ENCODE peak calls at places on chromosomes 12 and 14, in eight cellular contexts. R is Daoy, A is AG10803, B is kidney tubule cell, O is nucleus accumbens, Z is NCI-H510A, G is NCI-H748 treated with DMSO at 0.1 percent for 48 hours, F is WTC11. C is an unnamed sample.

GRCh38 chr12:106586803-106587684 is 4.2 kb downstream of the RFX4 start:
- DNase-seq in R (peak; percentile 42), A (no peak), B (peak; percentile 8), O (no peak), Z (no peak), G (no peak), F (peak; percentile 69), C (no peak)

GRCh38 chr12:2959194-2959507 is at the start of gene TEAD4:
- DNase-seq in R (peak; percentile 94), A (peak; percentile 85), B (peak; percentile 90), O (no peak), Z (peak; percentile 58), G (no peak), F (peak; percentile 91), C (peak; percentile 63)

GRCh38 chr14:102086972-102087761 is at the start of gene HSP90AA1:
- DNase-seq in R (peak; percentile 98), A (peak; percentile 88), B (peak; percentile 96), O (peak; percentile 90), Z (peak; percentile 90), G (peak; percentile 89), F (peak; percentile 94), C (peak; percentile 98)

GRCh38 chr12:31590730-31591307 is at the start of gene DENND5B:
- DNase-seq in R (peak; percentile 76), A (peak; percentile 62), B (peak; percentile 68), O (peak; percentile 87), Z (no peak), G (peak; percentile 56), F (peak; percentile 67), C (peak; percentile 89)

GRCh38 chr14:61147898-61148549 is 133.1 kb downstream of the TMEM30B start:
- DNase-seq in R (peak; percentile 95), A (peak; percentile 49), B (peak; percentile 89), O (peak; percentile 64), Z (no peak), G (no peak), F (no peak), C (no peak)

GRCh38 chr12:107580750-107581529 is 104.7 kb upstream of the PWP1 start:
- DNase-seq in R (no peak), A (no peak), B (no peak), O (no peak), Z (no peak), G (no peak), F (peak; percentile 47), C (no peak)

GRCh38 chr14:71187633-71188356 is 280.5 kb downstream of the PCNX1 start:
- DNase-seq in R (no peak), A (no peak), B (no peak), O (no peak), Z (no peak), G (no peak), F (no peak), C (no peak)

GRCh38 chr14:25116607-25117006 is 66.7 kb upstream of the STXBP6 start:
- DNase-seq in R (no peak), A (peak; percentile 50), B (no peak), O (no peak), Z (no peak), G (no peak), F (no peak), C (no peak)

GRCh38 chr14:93923586-93923985 is 3.6 kb upstream of the FAM181A start:
- DNase-seq in R (no peak), A (no peak), B (no peak), O (no peak), Z (peak; percentile 44), G (no peak), F (no peak), C (peak; percentile 71)

GRCh38 chr12:122245553-122245952 is 19.7 kb upstream of the DIABLO start:
- DNase-seq in R (no peak), A (no peak), B (no peak), O (no peak), Z (no peak), G (no peak), F (no peak), C (no peak)

GRCh38 chr14:98226411-98226810 is 1045.6 kb downstream of the BCL11B start:
- DNase-seq in R (no peak), A (no peak), B (no peak), O (no peak), Z (no peak), G (no peak), F (no peak), C (no peak)

GRCh38 chr12:1130571-1130970 is 139.5 kb downstream of the ERC1 start:
- DNase-seq in R (no peak), A (no peak), B (no peak), O (no peak), Z (no peak), G (no peak), F (no peak), C (no peak)

GRCh38 chr12:90999946-91000345 is 4.8 kb downstream of the EPYC start:
- DNase-seq in R (no peak), A (no peak), B (no peak), O (no peak), Z (no peak), G (no peak), F (no peak), C (no peak)

GRCh38 chr14:102304611-102305506 is at the start of gene MOK:
- DNase-seq in R (peak; percentile 100), A (peak; percentile 96), B (peak; percentile 98), O (peak; percentile 96), Z (peak; percentile 84), G (peak; percentile 98), F (peak; percentile 99), C (peak; percentile 98)

GRCh38 chr12:97639702-97640101 is 177.1 kb downstream of the RMST start:
- DNase-seq in R (peak; percentile 32), A (no peak), B (peak; percentile 86), O (no peak), Z (no peak), G (no peak), F (no peak), C (no peak)

GRCh38 chr14:93984987-93985410 is 8.6 kb upstream of the ASB2 start:
- DNase-seq in R (peak; percentile 84), A (peak; percentile 95), B (peak; percentile 76), O (peak; percentile 54), Z (no peak), G (no peak), F (peak; percentile 50), C (no peak)

GRCh38 chr12:115599251-115599811 is 678.2 kb downstream of the MED13L start:
- DNase-seq in R (peak; percentile 28), A (peak; percentile 28), B (peak; percentile 25), O (peak; percentile 11), Z (peak; percentile 64), G (peak; percentile 89), F (no peak), C (peak; percentile 65)

GRCh38 chr12:113016796-113017195 is 38.5 kb downstream of the OAS2 start:
- DNase-seq in R (no peak), A (no peak), B (no peak), O (no peak), Z (no peak), G (no peak), F (no peak), C (no peak)

GRCh38 chr14:89330236-89331002 is 86.6 kb downstream of the FOXN3 start:
- DNase-seq in R (peak; percentile 82), A (peak; percentile 90), B (no peak), O (no peak), Z (no peak), G (no peak), F (no peak), C (no peak)